ENCODE peak calls at places on chromosomes 13 and 19, in eight cellular contexts. P is CD8-positive, alpha-beta T cell; E is foreskin keratinocyte; U is AG09319; J is fibroblast of mammary gland; Z is GM23338; C is fibroblast of lung; X is mucosa of descending colon. H is an unnamed sample.

GRCh38 chr19:16678498-16678897 is 17.6 kb downstream of the TMEM38A start:
- DNase-seq in P (no peak), E (no peak), U (no peak), J (no peak), Z (no peak), C (no peak), X (no peak), H (peak)

GRCh38 chr13:109381546-109382180 is 404.7 kb downstream of the IRS2 start:
- DNase-seq in P (no peak), E (peak), U (no peak), J (peak), Z (no peak), C (peak), X (no peak), H (no peak)

GRCh38 chr19:53828531-53828930 is 4.4 kb upstream of the NLRP12 start:
- DNase-seq in P (no peak), E (no peak), U (no peak), J (no peak), Z (no peak), C (no peak), X (no peak), H (no peak)

GRCh38 chr13:25406377-25406776 is 34.6 kb downstream of the ATP8A2 start:
- DNase-seq in P (no peak), E (peak), U (no peak), J (no peak), Z (peak), C (no peak), X (no peak), H (peak)

GRCh38 chr19:37977992-37978391 is 71.0 kb downstream of the SIPA1L3 start:
- DNase-seq in P (no peak), E (peak), U (no peak), J (peak), Z (no peak), C (peak), X (no peak), H (no peak)

GRCh38 chr19:2945575-2946184 is 909 bp upstream of the ZNF77 start:
- DNase-seq in P (no peak), E (no peak), U (no peak), J (no peak), Z (no peak), C (no peak), X (no peak), H (no peak)

GRCh38 chr13:41459754-41460111 is 2.4 kb downstream of the RGCC start:
- DNase-seq in P (no peak), E (no peak), U (no peak), J (peak), Z (no peak), C (no peak), X (no peak), H (no peak)

GRCh38 chr13:106917673-106918652 is 350.0 kb upstream of the ARGLU1 start:
- DNase-seq in P (peak), E (peak), U (peak), J (peak), Z (peak), C (peak), X (peak), H (peak)

GRCh38 chr13:110233181-110233641 is 73.7 kb downstream of the COL4A1 start:
- DNase-seq in P (no peak), E (no peak), U (peak), J (peak), Z (no peak), C (peak), X (no peak), H (no peak)

GRCh38 chr13:97119899-97120745 is 102.0 kb upstream of the MBNL2 start:
- DNase-seq in P (no peak), E (peak), U (no peak), J (peak), Z (no peak), C (no peak), X (no peak), H (peak)

DNA sequence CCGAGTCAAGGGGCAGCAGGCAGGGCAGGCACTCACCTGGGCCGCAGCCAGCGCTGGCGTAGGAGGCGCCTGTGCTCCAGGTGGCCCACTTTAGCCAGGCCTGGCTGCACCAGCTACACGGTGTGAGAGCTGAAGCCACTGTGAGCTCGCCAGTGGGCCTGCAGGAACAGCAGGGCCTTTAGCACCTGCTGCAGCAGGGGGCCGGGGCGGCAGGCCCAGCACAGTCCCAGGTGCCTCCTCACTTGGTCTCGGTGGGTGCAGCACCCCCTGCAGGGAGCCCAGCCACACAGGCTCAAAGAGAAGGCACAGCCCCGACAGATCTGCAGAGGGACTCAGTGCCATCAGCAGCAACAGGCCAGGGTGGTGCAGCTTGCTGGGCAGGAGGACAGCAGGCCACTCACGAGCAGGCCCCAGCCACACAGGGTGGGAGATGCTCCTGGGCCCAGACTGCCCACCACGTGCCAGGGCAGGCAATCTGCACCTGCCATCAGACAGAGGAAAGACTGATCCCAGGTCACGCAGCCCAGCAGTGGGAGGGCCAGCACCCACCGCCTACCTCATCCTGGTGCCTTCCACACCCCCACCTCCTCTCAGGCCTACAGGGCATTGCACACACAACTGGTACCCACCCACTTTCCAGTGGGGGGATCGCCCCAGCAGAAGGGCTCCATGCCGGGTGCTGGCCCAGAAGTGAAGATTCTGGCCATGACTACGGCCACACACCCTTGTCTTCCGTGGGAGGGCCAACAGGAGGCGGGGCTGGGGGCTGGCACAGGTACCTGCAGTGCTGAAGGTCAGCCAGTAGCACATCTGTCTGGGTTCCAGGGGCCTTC is 15.8 kb downstream of the ARHGAP33 start:
- DNase-seq in P (no peak), E (no peak), U (no peak), J (no peak), Z (peak), C (no peak), X (no peak), H (no peak)
- TF ChIP-seq CTCF in P (no peak), E (peak), U (no peak), J (peak), Z (peak), C (no peak), X (no peak), H (no peak)

DNA sequence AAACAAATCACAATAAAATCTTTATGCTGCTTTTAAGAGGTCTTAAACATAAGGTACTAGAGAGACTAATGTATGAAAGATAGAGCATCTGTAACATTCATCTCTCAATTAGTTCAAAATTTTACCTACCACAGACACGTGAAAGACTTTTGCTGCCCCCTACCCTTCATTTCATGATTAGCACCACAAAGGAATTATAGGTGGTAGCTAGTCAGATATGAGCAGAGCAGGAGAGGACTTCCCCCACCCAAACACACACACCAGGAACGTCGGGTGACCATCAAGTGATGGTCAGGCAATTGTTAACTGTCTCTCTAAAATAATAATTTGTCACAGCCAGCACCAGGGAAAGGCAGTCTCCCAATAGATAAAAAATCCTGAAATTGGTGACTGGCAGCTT is 1531.7 kb upstream of the SPRY2 start:
- DNase-seq in P (no peak), E (peak), U (no peak), J (no peak), Z (peak), C (no peak), X (no peak), H (peak)
- TF ChIP-seq CTCF in P (no peak), E (peak), U (no peak), J (no peak), Z (peak), C (no peak), X (no peak), H (peak)

GRCh38 chr13:100594731-100595130 is 6.1 kb upstream of the GGACT start:
- DNase-seq in P (no peak), E (no peak), U (no peak), J (no peak), Z (peak), C (no peak), X (no peak), H (no peak)
- TF ChIP-seq CTCF in P (no peak), E (peak), U (peak), J (no peak), Z (peak), C (no peak), X (no peak), H (peak)

DNA sequence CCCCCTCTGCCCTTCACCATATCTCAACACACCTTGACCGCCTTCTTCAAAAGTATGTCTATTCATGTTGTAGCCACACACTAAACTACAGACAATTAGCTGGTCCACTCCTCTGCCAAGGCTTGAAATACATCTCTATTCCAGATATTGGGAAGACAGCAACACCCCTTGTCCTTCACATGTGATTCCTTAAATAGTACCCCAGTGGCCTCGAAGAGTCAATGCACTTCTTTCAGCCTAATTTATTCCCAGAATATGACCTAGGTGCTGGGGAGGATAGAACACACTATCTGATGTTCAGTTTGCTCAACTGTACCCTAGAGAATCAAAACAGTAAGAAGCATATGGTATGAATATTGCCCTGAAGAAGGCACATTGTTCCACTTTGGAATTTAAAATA is 82.4 kb upstream of the DACH1 start:
- DNase-seq in P (no peak), E (no peak), U (no peak), J (no peak), Z (peak), C (no peak), X (no peak), H (no peak)
- TF ChIP-seq CTCF in P (no peak), E (no peak), U (no peak), J (no peak), Z (no peak), C (no peak), X (no peak), H (no peak)

H was measured in bronchial epithelial cell.